ENCODE peak calls at places on chromosomes 1 and 21, in six cellular contexts. One of them, this sample, is unnamed.

GRCh38 chr21:16194851-16195251 is 465.1 kb downstream of the USP25 start:
- DNase-seq in H9: no peak
- DNase-seq in neuronal stem cell: no peak
- DNase-seq in HepG2: peak; percentile 17
- DNase-seq in PC-3: no peak
- DNase-seq in astrocyte: peak; percentile 45
- DNase-seq in this sample: no peak

GRCh38 chr21:39114871-39115658 is 68.2 kb downstream of the PSMG1 start:
- DNase-seq in H9: no peak
- DNase-seq in neuronal stem cell: no peak
- DNase-seq in HepG2: peak; percentile 29
- DNase-seq in PC-3: peak; percentile 66
- DNase-seq in astrocyte: peak; percentile 71
- DNase-seq in this sample: no peak

GRCh38 chr1:20229191-20229590 is 42.9 kb upstream of the PLA2G2C start:
- DNase-seq in H9: no peak
- DNase-seq in neuronal stem cell: no peak
- DNase-seq in HepG2: no peak
- DNase-seq in PC-3: no peak
- DNase-seq in astrocyte: no peak
- DNase-seq in this sample: no peak

GRCh38 chr1:84598846-84599741 is 24.9 kb upstream of the CTBS start:
- DNase-seq in H9: no peak
- DNase-seq in neuronal stem cell: no peak
- DNase-seq in HepG2: no peak
- DNase-seq in PC-3: peak; percentile 92
- DNase-seq in astrocyte: peak; percentile 94
- DNase-seq in this sample: peak; percentile 32

GRCh38 chr1:107019166-107019565 is 37.3 kb upstream of the PRMT6 start:
- DNase-seq in H9: no peak
- DNase-seq in neuronal stem cell: no peak
- DNase-seq in HepG2: no peak
- DNase-seq in PC-3: peak; percentile 54
- DNase-seq in astrocyte: peak; percentile 47
- DNase-seq in this sample: no peak

GRCh38 chr21:21290751-21291150 is 292.5 kb downstream of the NCAM2 start:
- DNase-seq in H9: no peak
- DNase-seq in neuronal stem cell: no peak
- DNase-seq in HepG2: no peak
- DNase-seq in PC-3: no peak
- DNase-seq in astrocyte: no peak
- DNase-seq in this sample: no peak

GRCh38 chr1:5586629-5587028 is 405.6 kb downstream of the NPHP4 start:
- DNase-seq in H9: peak; percentile 10
- DNase-seq in neuronal stem cell: no peak
- DNase-seq in HepG2: no peak
- DNase-seq in PC-3: no peak
- DNase-seq in astrocyte: no peak
- DNase-seq in this sample: no peak

GRCh38 chr1:146034976-146035469 is 13.5 kb upstream of the HJV start:
- DNase-seq in H9: no peak
- DNase-seq in neuronal stem cell: peak; percentile 23
- DNase-seq in HepG2: peak; percentile 82
- DNase-seq in PC-3: peak; percentile 34
- DNase-seq in astrocyte: peak; percentile 4
- DNase-seq in this sample: peak; percentile 62

GRCh38 chr1:231828182-231828920 is 201.8 kb downstream of the DISC1 start:
- DNase-seq in H9: no peak
- DNase-seq in neuronal stem cell: no peak
- DNase-seq in HepG2: peak; percentile 95
- DNase-seq in PC-3: peak; percentile 99
- DNase-seq in astrocyte: peak; percentile 96
- DNase-seq in this sample: no peak

GRCh38 chr1:44672254-44672955 is 1.9 kb downstream of the TMEM53 start:
- DNase-seq in H9: peak; percentile 73
- DNase-seq in neuronal stem cell: no peak
- DNase-seq in HepG2: no peak
- DNase-seq in PC-3: peak; percentile 93
- DNase-seq in astrocyte: peak; percentile 85
- DNase-seq in this sample: peak; percentile 57

DNA sequence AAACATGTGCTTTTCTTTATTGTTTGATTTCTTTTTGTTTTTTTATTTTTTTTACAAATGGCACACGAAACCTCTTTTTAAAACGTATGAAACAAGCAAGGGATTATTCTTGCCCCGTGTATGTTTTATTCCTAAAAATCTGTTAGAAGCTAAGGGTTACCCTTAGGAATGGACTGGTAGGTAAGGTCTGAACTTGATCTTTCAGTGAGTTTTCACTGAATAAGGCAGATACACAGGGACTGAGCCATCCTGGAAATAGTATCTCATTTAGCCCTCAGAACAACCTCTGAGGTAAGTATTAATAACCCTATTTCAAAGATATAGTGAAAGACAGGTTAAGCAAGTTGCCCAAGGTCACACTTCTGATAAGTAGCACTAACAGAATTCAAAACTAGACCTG is 6.0 kb downstream of the CD53 start:
- DNase-seq in H9: no peak
- DNase-seq in neuronal stem cell: no peak
- DNase-seq in HepG2: no peak
- DNase-seq in PC-3: no peak
- DNase-seq in astrocyte: no peak
- DNase-seq in this sample: no peak
- H3K4me1 ChIP-seq in H9: no peaks in the 10 kb centered on the region
- H3K4me1 ChIP-seq in neuronal stem cell: no peaks in the 10 kb centered on the region
- H3K4me1 ChIP-seq in HepG2: no peaks in the 10 kb centered on the region
- H3K4me1 ChIP-seq in PC-3: peaks cover 11% of the 10 kb centered on the region
- H3K4me1 ChIP-seq in astrocyte: no peaks in the 10 kb centered on the region
- H3K4me1 ChIP-seq in this sample: peaks cover 76% of the 10 kb centered on the region

GRCh38 chr1:26694185-26694572 is 1.6 kb upstream of the ARID1A start:
- DNase-seq in H9: no peak
- DNase-seq in neuronal stem cell: peak; percentile 50
- DNase-seq in HepG2: no peak
- DNase-seq in PC-3: no peak
- DNase-seq in astrocyte: no peak
- DNase-seq in this sample: no peak
- H3K9ac ChIP-seq in H9: no peak overlapping the region
- H3K9ac ChIP-seq in neuronal stem cell: no peak overlapping the region
- H3K9ac ChIP-seq in HepG2: peak overlapping the region; percentile 83
- H3K9ac ChIP-seq in PC-3: peak overlapping the region; percentile 89
- H3K9ac ChIP-seq in astrocyte: peak overlapping the region; percentile 84
- H3K9ac ChIP-seq in this sample: peak overlapping the region; percentile 95

DNA sequence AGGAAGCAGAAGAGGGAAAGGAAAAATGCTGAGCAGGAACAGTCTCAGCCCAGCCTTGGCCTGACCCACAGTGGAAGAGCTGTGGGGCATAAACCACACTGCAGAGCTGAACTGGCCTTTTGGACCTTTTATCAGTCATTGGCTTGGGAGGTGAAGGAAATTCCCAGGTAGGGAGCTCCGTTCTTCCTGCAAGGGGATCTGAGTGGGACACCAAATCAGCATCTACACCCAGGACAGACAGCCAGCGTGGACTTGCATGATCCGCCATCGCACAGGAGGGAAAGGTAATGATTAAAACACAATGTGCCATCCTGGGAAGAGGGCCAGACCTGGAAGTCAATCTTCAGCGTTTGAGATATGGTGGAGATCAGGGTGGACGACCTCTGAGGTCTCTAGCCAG is 1.2 kb upstream of the MTFR1L start:
- DNase-seq in H9: no peak
- DNase-seq in neuronal stem cell: no peak
- DNase-seq in HepG2: peak; percentile 10
- DNase-seq in PC-3: no peak
- DNase-seq in astrocyte: no peak
- DNase-seq in this sample: no peak
- H3K4me2 ChIP-seq in H9: peak overlapping the region; percentile 69
- H3K4me2 ChIP-seq in neuronal stem cell: peak overlapping the region; percentile 77
- H3K4me2 ChIP-seq in HepG2: peak overlapping the region; percentile 95
- H3K4me2 ChIP-seq in PC-3: peak overlapping the region; percentile 93
- H3K4me2 ChIP-seq in astrocyte: peak overlapping the region; percentile 90
- H3K4me2 ChIP-seq in this sample: peak overlapping the region; percentile 99

GRCh38 chr1:1785666-1786065 is 7.4 kb upstream of the NADK start:
- DNase-seq in H9: no peak
- DNase-seq in neuronal stem cell: no peak
- DNase-seq in HepG2: no peak
- DNase-seq in PC-3: no peak
- DNase-seq in astrocyte: no peak
- DNase-seq in this sample: no peak

GRCh38 chr1:1784933-1785332 is 6.7 kb upstream of the NADK start:
- DNase-seq in H9: no peak
- DNase-seq in neuronal stem cell: no peak
- DNase-seq in HepG2: no peak
- DNase-seq in PC-3: no peak
- DNase-seq in astrocyte: no peak
- DNase-seq in this sample: no peak

GRCh38 chr1:1781526-1781903 is 3.2 kb upstream of the NADK start:
- DNase-seq in H9: peak; percentile 42
- DNase-seq in neuronal stem cell: no peak
- DNase-seq in HepG2: no peak
- DNase-seq in PC-3: no peak
- DNase-seq in astrocyte: no peak
- DNase-seq in this sample: no peak

GRCh38 chr1:1782399-1783221 is 4.3 kb upstream of the NADK start:
- DNase-seq in H9: peak; percentile 80
- DNase-seq in neuronal stem cell: no peak
- DNase-seq in HepG2: peak; percentile 57
- DNase-seq in PC-3: peak; percentile 86
- DNase-seq in astrocyte: peak; percentile 39
- DNase-seq in this sample: peak; percentile 56

GRCh38 chr1:1783320-1783719 is 5.0 kb upstream of the NADK start:
- DNase-seq in H9: peak; percentile 35
- DNase-seq in neuronal stem cell: no peak
- DNase-seq in HepG2: no peak
- DNase-seq in PC-3: no peak
- DNase-seq in astrocyte: no peak
- DNase-seq in this sample: no peak
- H3K4me1 ChIP-seq in H9: peaks cover 13% of the 10 kb centered on the region
- H3K4me1 ChIP-seq in neuronal stem cell: peaks cover 15% of the 10 kb centered on the region
- H3K4me1 ChIP-seq in HepG2: peaks cover 43% of the 10 kb centered on the region
- H3K4me1 ChIP-seq in PC-3: peaks cover 28% of the 10 kb centered on the region
- H3K4me1 ChIP-seq in astrocyte: peaks cover 38% of the 10 kb centered on the region
- H3K4me1 ChIP-seq in this sample: peaks cover 60% of the 10 kb centered on the region

GRCh38 chr21:42514883-42515228 is 1.2 kb downstream of the SLC37A1 start:
- DNase-seq in H9: no peak
- DNase-seq in neuronal stem cell: no peak
- DNase-seq in HepG2: no peak
- DNase-seq in PC-3: peak; percentile 37
- DNase-seq in astrocyte: no peak
- DNase-seq in this sample: no peak

GRCh38 chr21:42509239-42509638 is 4.4 kb upstream of the SLC37A1 start:
- DNase-seq in H9: no peak
- DNase-seq in neuronal stem cell: no peak
- DNase-seq in HepG2: no peak
- DNase-seq in PC-3: peak; percentile 35
- DNase-seq in astrocyte: no peak
- DNase-seq in this sample: no peak

GRCh38 chr21:42513151-42513984 is at the start of gene SLC37A1:
- DNase-seq in H9: peak; percentile 65
- DNase-seq in neuronal stem cell: no peak
- DNase-seq in HepG2: no peak
- DNase-seq in PC-3: peak; percentile 44
- DNase-seq in astrocyte: no peak
- DNase-seq in this sample: peak; percentile 74

GRCh38 chr21:42513985-42514882 is 582 bp downstream of the SLC37A1 start:
- DNase-seq in H9: peak; percentile 81
- DNase-seq in neuronal stem cell: no peak
- DNase-seq in HepG2: no peak
- DNase-seq in PC-3: peak; percentile 44
- DNase-seq in astrocyte: no peak
- DNase-seq in this sample: peak; percentile 75

DNA sequence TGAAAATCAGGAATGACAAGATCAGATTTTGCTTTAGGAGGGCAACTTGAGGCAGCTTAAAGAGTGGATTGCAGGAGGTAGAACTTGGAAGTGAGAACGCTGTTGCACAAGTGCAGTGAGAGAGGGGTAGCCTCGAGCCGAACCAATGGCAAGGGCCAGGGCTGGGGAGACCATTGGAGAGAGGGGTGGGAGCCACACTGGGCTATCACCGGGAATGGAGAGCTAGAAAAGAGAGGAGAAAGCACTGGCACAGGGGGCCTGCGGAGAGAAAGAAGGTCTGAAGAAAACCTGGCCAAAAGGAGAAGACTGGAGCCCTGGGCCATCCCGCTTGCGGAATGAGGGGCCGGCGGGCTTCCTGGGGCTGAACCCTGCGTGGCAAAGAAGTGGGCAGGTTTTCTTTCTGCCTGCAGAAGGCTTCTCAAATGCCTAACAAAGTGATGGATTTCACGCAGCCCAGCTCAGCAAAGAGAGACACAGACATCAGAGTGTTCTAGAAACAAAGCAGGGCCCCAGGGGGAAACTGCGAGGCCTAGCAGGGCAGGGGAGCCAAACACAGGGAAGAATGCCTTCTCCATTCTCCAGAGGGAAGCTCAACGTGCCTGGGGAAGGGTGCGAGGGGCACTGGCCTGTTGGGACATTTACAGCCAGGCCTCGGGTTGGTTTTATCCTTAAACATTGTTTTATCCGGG is 1.2 kb upstream of the SLC37A1 start:
- DNase-seq in H9: no peak
- DNase-seq in neuronal stem cell: no peak
- DNase-seq in HepG2: no peak
- DNase-seq in PC-3: no peak
- DNase-seq in astrocyte: no peak
- DNase-seq in this sample: no peak
- H3K9ac ChIP-seq in H9: no peak overlapping the region
- H3K9ac ChIP-seq in neuronal stem cell: no peak overlapping the region
- H3K9ac ChIP-seq in HepG2: no peak overlapping the region
- H3K9ac ChIP-seq in PC-3: no peak overlapping the region
- H3K9ac ChIP-seq in astrocyte: no peak overlapping the region
- H3K9ac ChIP-seq in this sample: peak overlapping the region; percentile 75

DNA sequence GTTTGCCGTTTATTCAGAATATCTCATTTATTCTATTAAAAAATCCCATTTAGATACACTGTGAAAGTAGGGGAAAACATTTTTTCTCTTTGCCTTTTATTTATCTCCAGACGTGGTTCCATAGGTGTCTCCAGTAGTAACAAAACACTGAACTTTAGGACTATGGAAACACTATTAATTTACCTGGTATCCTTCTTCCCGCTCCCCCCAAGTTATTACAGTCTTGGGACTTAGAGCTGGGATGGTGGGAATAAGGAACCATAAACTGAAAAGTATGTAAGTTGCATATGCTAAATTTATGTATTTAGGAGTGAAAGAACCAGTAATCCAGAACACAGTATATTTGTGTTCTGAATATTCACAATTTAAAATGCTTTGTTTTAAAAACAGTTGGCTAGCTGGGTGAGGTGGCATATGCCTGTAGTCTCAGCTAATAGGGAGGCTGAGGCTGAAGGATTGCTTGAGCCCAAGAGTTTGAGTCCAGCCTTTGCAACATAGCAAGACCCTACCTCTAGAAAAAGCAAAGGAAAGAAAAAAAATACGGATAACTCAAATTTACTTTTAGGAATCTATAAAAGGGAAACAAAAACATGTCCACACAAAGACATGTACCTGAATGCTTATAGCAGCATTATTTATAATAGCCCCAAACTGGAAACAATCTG is 3.1 kb downstream of the DNAJB4 start:
- DNase-seq in H9: no peak
- DNase-seq in neuronal stem cell: no peak
- DNase-seq in HepG2: no peak
- DNase-seq in PC-3: no peak
- DNase-seq in astrocyte: no peak
- DNase-seq in this sample: no peak
- H3K4me2 ChIP-seq in H9: no peak overlapping the region
- H3K4me2 ChIP-seq in neuronal stem cell: no peak overlapping the region
- H3K4me2 ChIP-seq in HepG2: peak overlapping the region; percentile 79
- H3K4me2 ChIP-seq in PC-3: peak overlapping the region; percentile 17
- H3K4me2 ChIP-seq in astrocyte: peak overlapping the region; percentile 85
- H3K4me2 ChIP-seq in this sample: peak overlapping the region; percentile 19

This sample was measured in Karpas-422.